ENCODE peak calls at places on chromosomes 3 and 15, in nine cellular contexts. A, N, F, P, O, H, J, V and G are unnamed samples.
A peak's percentile ranks its signal among the peaks of the same experiment; 100 is the strongest.

GRCh38 chr3:151709847-151710246 is 23.9 kb upstream of the AADACL2 start:
- DNase-seq in A (no peak), N (no peak), F (no peak), P (no peak), O (no peak), H (no peak), J (no peak), V (no peak), G (no peak)

GRCh38 chr3:23697416-23697815 is 108.3 kb upstream of the UBE2E1 start:
- DNase-seq in A (no peak), N (no peak), F (no peak), P (no peak), O (no peak), H (no peak), J (no peak), V (no peak), G (no peak)

GRCh38 chr15:22224241-22224671 is 143.9 kb downstream of the OR4M2 start:
- DNase-seq in A (no peak), N (no peak), F (no peak), P (no peak), O (no peak), H (no peak), J (no peak), V (no peak), G (peak; percentile 10)

GRCh38 chr3:20054549-20054987 is 14.3 kb downstream of the KAT2B start:
- DNase-seq in A (peak; percentile 92), N (no peak), F (peak; percentile 78), P (peak; percentile 95), O (peak; percentile 79), H (peak; percentile 16), J (no peak), V (peak; percentile 82), G (peak; percentile 83)

GRCh38 chr15:90512281-90512680 is 17.4 kb upstream of the CRTC3 start:
- DNase-seq in A (no peak), N (no peak), F (no peak), P (no peak), O (no peak), H (no peak), J (no peak), V (no peak), G (no peak)

GRCh38 chr15:79076661-79077060 is 13.9 kb downstream of the RASGRF1 start:
- DNase-seq in A (no peak), N (no peak), F (no peak), P (no peak), O (no peak), H (no peak), J (no peak), V (no peak), G (no peak)

GRCh38 chr3:21665444-21665843 is 85.6 kb downstream of the ZNF385D start:
- DNase-seq in A (no peak), N (no peak), F (no peak), P (no peak), O (no peak), H (no peak), J (no peak), V (no peak), G (no peak)

GRCh38 chr15:61049003-61049402 is 180.1 kb downstream of the RORA start:
- DNase-seq in A (no peak), N (no peak), F (no peak), P (no peak), O (no peak), H (peak; percentile 57), J (no peak), V (no peak), G (no peak)

GRCh38 chr15:61994216-61994615 is 66.0 kb downstream of the VPS13C start:
- DNase-seq in A (no peak), N (no peak), F (no peak), P (no peak), O (no peak), H (no peak), J (no peak), V (no peak), G (no peak)

GRCh38 chr15:75056036-75056435 is 32.6 kb downstream of the PPCDC start:
- DNase-seq in A (no peak), N (no peak), F (no peak), P (no peak), O (no peak), H (no peak), J (no peak), V (no peak), G (no peak)

GRCh38 chr15:75061272-75061671 is 37.9 kb downstream of the PPCDC start:
- DNase-seq in A (no peak), N (no peak), F (no peak), P (no peak), O (no peak), H (no peak), J (no peak), V (peak; percentile 66), G (peak; percentile 92)

GRCh38 chr15:75058127-75058905 is 34.9 kb downstream of the PPCDC start:
- DNase-seq in A (no peak), N (no peak), F (peak; percentile 61), P (no peak), O (no peak), H (no peak), J (no peak), V (no peak), G (peak; percentile 51)

GRCh38 chr15:75062706-75063105 is 39.3 kb downstream of the PPCDC start:
- DNase-seq in A (no peak), N (no peak), F (no peak), P (no peak), O (no peak), H (no peak), J (no peak), V (no peak), G (no peak)

GRCh38 chr15:75059607-75060006 is 36.2 kb downstream of the PPCDC start:
- DNase-seq in A (no peak), N (no peak), F (no peak), P (no peak), O (no peak), H (no peak), J (no peak), V (no peak), G (no peak)
- TF ChIP-seq MAX in A (no peak), N (no peak), F (no peak), P (no peak), O (no peak), H (no peak), J (no peak), V (no peak), G (no peak)

DNA sequence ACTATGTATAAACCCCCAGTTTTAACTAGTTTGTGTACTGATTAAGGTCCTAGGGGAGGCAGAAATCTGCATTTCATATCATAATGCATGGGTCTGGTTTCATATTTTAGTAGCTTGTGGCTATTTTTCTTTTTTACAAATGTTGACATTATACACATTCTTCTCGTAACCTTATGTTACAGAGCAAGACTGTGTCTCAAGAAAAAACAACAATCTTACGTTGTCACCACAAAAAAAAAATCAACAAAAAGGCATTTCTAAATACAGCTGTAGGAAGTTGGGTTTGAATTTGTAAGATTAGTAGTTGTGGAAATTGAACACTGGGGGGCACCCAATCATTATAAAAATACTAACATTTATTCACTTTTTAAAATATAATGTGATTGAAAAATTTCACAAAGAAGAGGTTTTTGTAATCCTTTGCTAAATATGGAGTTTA is 17.9 kb downstream of the SERP1 start:
- DNase-seq in A (no peak), N (no peak), F (no peak), P (no peak), O (peak; percentile 49), H (peak; percentile 27), J (no peak), V (no peak), G (peak; percentile 29)
- TF ChIP-seq CTCF in A (peak; percentile 45), N (peak; percentile 19), F (peak; percentile 20), P (peak; percentile 18), O (no peak), H (peak; percentile 63), J (no peak), V (peak; percentile 33), G (no peak)

GRCh38 chr3:116444099-116444700 is 1.1 kb downstream of the LSAMP start:
- DNase-seq in A (no peak), N (no peak), F (no peak), P (no peak), O (no peak), H (no peak), J (no peak), V (no peak), G (no peak)

GRCh38 chr3:116445291-116445841 is at the start of gene LSAMP:
- DNase-seq in A (no peak), N (no peak), F (no peak), P (no peak), O (no peak), H (peak; percentile 76), J (peak; percentile 41), V (no peak), G (no peak)

GRCh38 chr3:116446037-116446436 is 750 bp upstream of the LSAMP start:
- DNase-seq in A (no peak), N (no peak), F (no peak), P (no peak), O (no peak), H (no peak), J (no peak), V (no peak), G (no peak)

GRCh38 chr3:116443096-116443793 is 2.0 kb downstream of the LSAMP start:
- DNase-seq in A (no peak), N (no peak), F (no peak), P (no peak), O (no peak), H (peak; percentile 29), J (no peak), V (no peak), G (no peak)

DNA sequence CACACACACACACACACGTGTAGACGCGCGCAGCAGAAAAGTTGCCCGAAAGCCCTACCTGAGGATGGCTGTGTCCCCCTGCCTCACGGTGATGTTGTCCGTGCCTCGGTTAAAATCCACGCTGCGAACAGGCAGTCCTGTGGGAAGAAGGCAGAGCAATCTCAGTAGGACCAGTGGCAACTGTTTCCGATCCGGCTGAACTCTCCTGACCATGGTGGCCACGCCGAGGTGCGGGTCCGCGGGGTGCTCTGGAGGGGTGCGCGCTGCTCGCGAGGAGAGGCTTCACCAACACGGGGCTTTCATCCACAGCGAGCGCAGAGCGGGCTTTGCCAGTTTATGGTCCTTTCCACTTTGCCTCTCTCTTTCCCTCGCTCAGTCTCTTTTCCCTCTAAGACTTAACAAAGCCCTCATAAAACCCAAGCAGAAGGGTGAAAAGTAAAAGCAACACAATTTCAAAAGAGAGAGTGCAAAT is 432 bp downstream of the LSAMP start:
- DNase-seq in A (no peak), N (no peak), F (no peak), P (no peak), O (no peak), H (peak; percentile 59), J (no peak), V (no peak), G (no peak)
- H3K4me3 ChIP-seq in A (no peak overlapping the region), N (no peak overlapping the region), F (no peak overlapping the region), P (no peak overlapping the region), O (no peak overlapping the region), H (peak overlapping the region; percentile 54), J (peak overlapping the region; percentile 67), V (no peak overlapping the region), G (no peak overlapping the region)

GRCh38 chr3:74281705-74282104 is 332.8 kb downstream of the CNTN3 start:
- DNase-seq in A (no peak), N (no peak), F (no peak), P (no peak), O (no peak), H (no peak), J (no peak), V (no peak), G (no peak)
- TF ChIP-seq MAX in A (no peak), N (no peak), F (no peak), P (no peak), O (no peak), H (no peak), J (no peak), V (no peak), G (no peak)

GRCh38 chr3:121493431-121493830 is 52.4 kb downstream of the POLQ start:
- DNase-seq in A (no peak), N (no peak), F (no peak), P (no peak), O (no peak), H (no peak), J (no peak), V (no peak), G (no peak)
- TF ChIP-seq CTCF in A (no peak), N (no peak), F (no peak), P (no peak), O (no peak), H (peak; percentile 32), J (no peak), V (no peak), G (no peak)